ENCODE peak calls at places on chromosomes 7 and 10, in nine cellular contexts. P is esophagus squamous epithelium, V is mesothelial cell of epicardium, N is fibroblast of mammary gland, W is HFFc6, Y is AG04449, T is HCT116, R is fibroblast of lung, G is BE2C. Q is an unnamed sample.
A peak's percentile ranks its signal among the peaks of the same experiment; 100 is the strongest.

GRCh38 chr7:30796105-30796869 is 25.1 kb downstream of the MINDY4 start:
- DNase-seq in P (no peak), V (no peak), N (peak; percentile 73), W (no peak), Y (no peak), T (no peak), R (peak; percentile 67), G (no peak), Q (peak; percentile 62)

GRCh38 chr10:490256-490655 is 199.2 kb downstream of the DIP2C start:
- DNase-seq in P (no peak), V (no peak), N (peak; percentile 93), W (no peak), Y (no peak), T (no peak), R (no peak), G (no peak), Q (peak; percentile 17)

GRCh38 chr10:126518186-126519080 is 130.2 kb upstream of the ADAM12 start:
- DNase-seq in P (no peak), V (no peak), N (no peak), W (no peak), Y (no peak), T (no peak), R (no peak), G (no peak), Q (peak; percentile 24)

GRCh38 chr7:101942603-101943210 is 125.3 kb downstream of the CUX1 start:
- DNase-seq in P (no peak), V (no peak), N (no peak), W (no peak), Y (no peak), T (no peak), R (no peak), G (no peak), Q (no peak)

GRCh38 chr7:114663502-114663901 is 248.9 kb downstream of the FOXP2 start:
- DNase-seq in P (no peak), V (no peak), N (peak; percentile 43), W (peak; percentile 3), Y (no peak), T (peak; percentile 46), R (peak; percentile 12), G (no peak), Q (peak; percentile 73)

GRCh38 chr10:3433131-3433530 is 260.5 kb upstream of the PITRM1 start:
- DNase-seq in P (no peak), V (no peak), N (no peak), W (no peak), Y (no peak), T (no peak), R (no peak), G (no peak), Q (no peak)

GRCh38 chr10:113897693-113898618 is 43.5 kb downstream of the NHLRC2 start:
- DNase-seq in P (no peak), V (no peak), N (no peak), W (peak; percentile 31), Y (no peak), T (no peak), R (no peak), G (no peak), Q (peak; percentile 65)

GRCh38 chr10:113056468-113057021 is 106.5 kb downstream of the TCF7L2 start:
- DNase-seq in P (no peak), V (no peak), N (peak; percentile 89), W (peak; percentile 59), Y (peak; percentile 52), T (no peak), R (peak; percentile 90), G (no peak), Q (peak; percentile 64)

GRCh38 chr10:29897999-29898716 is 161.2 kb downstream of the JCAD start:
- DNase-seq in P (no peak), V (no peak), N (no peak), W (no peak), Y (no peak), T (no peak), R (no peak), G (no peak), Q (no peak)

GRCh38 chr7:116438274-116438673 is 61.3 kb upstream of the CAV2 start:
- DNase-seq in P (no peak), V (no peak), N (peak; percentile 60), W (peak; percentile 32), Y (no peak), T (no peak), R (peak; percentile 37), G (no peak), Q (peak; percentile 44)

GRCh38 chr10:137606-138005 is 2.4 kb downstream of the ZMYND11 start:
- DNase-seq in P (no peak), V (no peak), N (peak; percentile 75), W (peak; percentile 73), Y (peak; percentile 36), T (no peak), R (peak; percentile 49), G (no peak), Q (peak; percentile 41)

GRCh38 chr10:104642311-104643022 is 1.4 kb downstream of the SORCS3 start:
- DNase-seq in P (no peak), V (peak; percentile 43), N (peak; percentile 17), W (no peak), Y (no peak), T (no peak), R (peak; percentile 19), G (peak; percentile 54), Q (peak; percentile 5)

GRCh38 chr10:110403593-110403992 is 94.1 kb upstream of the DUSP5 start:
- DNase-seq in P (no peak), V (no peak), N (no peak), W (no peak), Y (no peak), T (no peak), R (no peak), G (no peak), Q (no peak)
- TF ChIP-seq CTCF in P (no peak), V (no peak), N (no peak), W (no peak), Y (no peak), T (no peak), R (no peak), G (no peak), Q (no peak)

GRCh38 chr7:1439373-1440363 is 19.6 kb downstream of the MICALL2 start:
- DNase-seq in P (no peak), V (no peak), N (no peak), W (no peak), Y (no peak), T (no peak), R (no peak), G (no peak), Q (no peak)
- TF ChIP-seq CTCF in P (no peak), V (no peak), N (no peak), W (peak; percentile 27), Y (no peak), T (peak; percentile 7), R (no peak), G (no peak), Q (peak; percentile 34)

DNA sequence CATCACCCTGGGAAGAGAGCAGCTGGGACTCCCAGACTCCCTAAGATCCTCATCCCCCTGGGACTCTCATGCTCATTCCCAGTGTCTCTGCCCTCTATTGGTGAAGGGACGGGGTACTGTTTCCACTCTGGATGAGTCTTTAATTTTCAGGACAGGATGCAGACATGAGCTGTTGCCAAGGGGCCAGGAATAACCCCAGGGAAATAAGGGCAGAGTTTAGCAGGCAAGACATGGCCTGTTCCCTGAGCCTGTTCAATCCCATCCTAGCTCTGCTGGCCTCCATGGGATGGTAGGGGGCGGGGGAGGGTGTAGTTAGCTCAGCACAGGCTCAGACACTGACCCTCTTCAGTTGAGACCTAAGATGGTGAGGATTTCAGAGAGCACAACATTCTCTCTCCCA is 14.0 kb downstream of the C10orf105 start:
- DNase-seq in P (no peak), V (no peak), N (no peak), W (no peak), Y (no peak), T (no peak), R (no peak), G (no peak), Q (no peak)
- TF ChIP-seq CTCF in P (no peak), V (no peak), N (no peak), W (peak; percentile 21), Y (no peak), T (peak; percentile 6), R (peak; percentile 2), G (no peak), Q (peak; percentile 2)

GRCh38 chr7:2821161-2821841 is 22.8 kb downstream of the GNA12 start:
- DNase-seq in P (no peak), V (no peak), N (peak; percentile 85), W (peak; percentile 54), Y (no peak), T (no peak), R (peak; percentile 91), G (no peak), Q (peak; percentile 83)
- TF ChIP-seq CTCF in P (no peak), V (no peak), N (no peak), W (peak; percentile 40), Y (no peak), T (no peak), R (no peak), G (peak; percentile 45), Q (no peak)

GRCh38 chr7:18693401-18693800 is 197.9 kb downstream of the HDAC9 start:
- DNase-seq in P (no peak), V (no peak), N (peak; percentile 94), W (peak; percentile 70), Y (peak; percentile 77), T (peak; percentile 16), R (peak; percentile 73), G (peak; percentile 58), Q (peak; percentile 97)
- TF ChIP-seq CTCF in P (no peak), V (no peak), N (peak; percentile 93), W (peak; percentile 87), Y (peak; percentile 71), T (peak; percentile 53), R (peak; percentile 87), G (peak; percentile 94), Q (peak; percentile 93)

DNA sequence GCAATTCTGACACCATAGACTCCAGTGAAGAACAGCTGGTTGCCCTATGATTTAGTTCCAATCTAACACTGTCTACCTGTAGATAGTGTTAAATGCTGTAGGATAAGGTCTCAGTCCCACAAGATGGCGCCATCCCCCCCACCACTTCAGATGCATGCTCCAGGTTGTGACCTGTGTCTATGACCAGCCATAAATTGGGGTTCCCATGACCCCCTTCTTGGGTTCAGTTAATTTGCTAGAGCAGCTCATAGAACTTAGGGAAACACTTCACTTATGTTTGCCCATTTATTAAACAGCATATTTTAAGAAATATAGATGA is 13.1 kb downstream of the CCSER2 start:
- DNase-seq in P (no peak), V (no peak), N (no peak), W (no peak), Y (no peak), T (no peak), R (no peak), G (no peak), Q (no peak)
- TF ChIP-seq CTCF in P (no peak), V (no peak), N (no peak), W (peak; percentile 20), Y (no peak), T (peak; percentile 21), R (no peak), G (no peak), Q (no peak)

DNA sequence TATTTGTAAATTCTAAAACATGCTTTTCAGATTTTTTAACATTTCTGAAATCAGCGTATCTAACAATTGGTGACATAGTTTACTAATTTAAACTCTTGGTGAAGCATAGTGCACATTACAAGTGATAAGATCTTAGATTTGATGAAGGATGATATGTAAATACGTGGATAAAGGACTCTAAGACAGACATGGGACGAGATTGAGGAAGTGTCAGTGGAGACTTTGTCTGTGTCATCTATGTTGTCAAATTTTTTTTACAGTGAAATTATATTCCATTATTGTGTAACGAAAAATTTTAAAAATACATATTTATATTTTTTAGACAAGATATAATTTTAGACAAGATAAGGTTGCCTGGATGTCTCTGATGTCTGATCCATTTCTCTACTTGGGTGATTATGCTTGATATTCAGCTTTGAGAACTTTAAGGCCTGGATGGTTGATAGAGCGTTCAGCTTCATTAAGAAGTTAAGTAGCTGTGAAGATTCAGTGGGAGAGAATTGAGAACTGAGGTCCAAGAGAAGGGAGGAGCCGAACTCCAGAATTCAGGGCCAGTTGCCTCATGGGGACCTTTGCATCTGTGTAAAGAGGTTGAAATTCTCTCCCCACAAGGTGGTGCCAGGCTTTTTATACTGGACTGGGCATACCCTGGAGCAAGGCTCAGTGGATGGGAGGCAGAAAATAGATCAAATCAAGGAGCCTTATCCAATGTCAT is 62.7 kb downstream of the KAT6B start:
- DNase-seq in P (no peak), V (no peak), N (peak; percentile 15), W (peak; percentile 18), Y (no peak), T (peak; percentile 3), R (no peak), G (peak; percentile 23), Q (no peak)
- TF ChIP-seq CTCF in P (no peak), V (no peak), N (peak; percentile 15), W (peak; percentile 48), Y (no peak), T (peak; percentile 22), R (no peak), G (peak; percentile 51), Q (peak; percentile 30)

Q was measured in choroid plexus epithelial cell.